ENCODE peak calls at places on chromosomes 13 and 19, in five cellular contexts. One of them, this sample, is unnamed.

GRCh38 chr13:26816876-26817275 is 56.3 kb upstream of the GPR12 start:
- DNase-seq in SK-N-SH: no peak
- DNase-seq in H1: no peak
- DNase-seq in K562: no peak
- DNase-seq in HepG2: no peak
- DNase-seq in this sample: no peak

GRCh38 chr19:3176715-3177501 is 1.7 kb upstream of the S1PR4 start:
- DNase-seq in SK-N-SH: no peak
- DNase-seq in H1: no peak
- DNase-seq in HepG2: no peak
- DNase-seq in K562: peak
- DNase-seq in this sample: no peak

GRCh38 chr19:44305457-44305856 is 632 bp upstream of the ZNF235 start:
- DNase-seq in SK-N-SH: no peak
- DNase-seq in K562: no peak
- DNase-seq in H1: no peak
- DNase-seq in HepG2: no peak
- DNase-seq in this sample: no peak

GRCh38 chr13:27928805-27929753 is 9.3 kb downstream of the PDX1 start:
- DNase-seq in SK-N-SH: no peak
- DNase-seq in K562: no peak
- DNase-seq in HepG2: no peak
- DNase-seq in H1: peak
- DNase-seq in this sample: no peak

GRCh38 chr13:87788363-87788762 is 117.2 kb downstream of the SLITRK5 start:
- DNase-seq in HepG2: no peak
- DNase-seq in H1: no peak
- DNase-seq in K562: no peak
- DNase-seq in SK-N-SH: no peak
- DNase-seq in this sample: no peak

GRCh38 chr13:113145911-113146598 is 12.4 kb upstream of the PROZ start:
- DNase-seq in K562: no peak
- DNase-seq in HepG2: no peak
- DNase-seq in H1: no peak
- DNase-seq in SK-N-SH: no peak
- DNase-seq in this sample: no peak

GRCh38 chr13:29524176-29524575 is 71.3 kb downstream of the SLC7A1 start:
- DNase-seq in H1: no peak
- DNase-seq in HepG2: no peak
- DNase-seq in K562: no peak
- DNase-seq in SK-N-SH: no peak
- DNase-seq in this sample: no peak

GRCh38 chr13:42478531-42479156 is 95.3 kb upstream of the TNFSF11 start:
- DNase-seq in K562: no peak
- DNase-seq in SK-N-SH: peak
- DNase-seq in H1: no peak
- DNase-seq in HepG2: no peak
- DNase-seq in this sample: no peak

GRCh38 chr19:19540707-19541515 is 2.8 kb downstream of the CILP2 start:
- DNase-seq in H1: peak
- DNase-seq in HepG2: no peak
- DNase-seq in SK-N-SH: peak
- DNase-seq in K562: peak
- DNase-seq in this sample: no peak

GRCh38 chr19:58440556-58440955 is 603 bp upstream of the ZNF132 start:
- DNase-seq in SK-N-SH: no peak
- DNase-seq in H1: no peak
- DNase-seq in K562: no peak
- DNase-seq in HepG2: no peak
- DNase-seq in this sample: no peak

GRCh38 chr13:90551253-90551652 is 796.2 kb upstream of the MIR17HG start:
- DNase-seq in SK-N-SH: no peak
- DNase-seq in K562: no peak
- DNase-seq in H1: no peak
- DNase-seq in HepG2: no peak
- DNase-seq in this sample: no peak

GRCh38 chr13:110511509-110512181 is 49.9 kb downstream of the RAB20 start:
- DNase-seq in SK-N-SH: no peak
- DNase-seq in H1: no peak
- DNase-seq in K562: peak
- DNase-seq in HepG2: peak
- DNase-seq in this sample: no peak

GRCh38 chr19:5823579-5824281 is 15.8 kb downstream of the FUT6 start:
- DNase-seq in SK-N-SH: peak
- DNase-seq in H1: peak
- DNase-seq in HepG2: no peak
- DNase-seq in K562: peak
- DNase-seq in this sample: no peak
- TF ChIP-seq JUND in SK-N-SH: no peak
- TF ChIP-seq JUND in H1: no peak
- TF ChIP-seq JUND in HepG2: no peak
- TF ChIP-seq JUND in K562: no peak
- TF ChIP-seq JUND in this sample: no peak

DNA sequence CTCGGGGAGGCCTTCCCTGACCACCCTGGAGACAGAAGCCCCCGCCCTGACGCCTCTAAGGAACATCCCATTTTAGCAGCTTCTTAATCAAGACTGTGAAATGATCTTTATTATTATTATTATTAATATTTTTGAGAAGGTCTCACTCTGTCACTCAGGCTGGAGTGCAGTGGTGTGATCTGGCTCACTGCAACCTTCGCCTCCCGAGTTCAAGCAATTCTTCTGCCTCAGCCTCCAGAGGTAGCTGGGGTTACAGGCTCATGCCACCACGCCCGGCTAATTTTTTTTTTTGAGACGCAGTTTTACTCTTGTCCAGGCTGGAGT is 3.6 kb upstream of the DAND5 start:
- DNase-seq in K562: no peak
- DNase-seq in H1: no peak
- DNase-seq in HepG2: no peak
- DNase-seq in SK-N-SH: no peak
- DNase-seq in this sample: no peak
- TF ChIP-seq CHD2 in K562: no peak
- TF ChIP-seq CHD2 in H1: no peak
- TF ChIP-seq CHD2 in HepG2: no peak
- TF ChIP-seq CHD2 in SK-N-SH: no peak
- TF ChIP-seq CHD2 in this sample: no peak

GRCh38 chr13:79404985-79405384 is 1.1 kb downstream of the RBM26 start:
- DNase-seq in SK-N-SH: no peak
- DNase-seq in K562: no peak
- DNase-seq in H1: no peak
- DNase-seq in HepG2: no peak
- DNase-seq in this sample: no peak
- TF ChIP-seq JUND in SK-N-SH: no peak
- TF ChIP-seq JUND in K562: no peak
- TF ChIP-seq JUND in H1: no peak
- TF ChIP-seq JUND in HepG2: no peak
- TF ChIP-seq JUND in this sample: no peak

DNA sequence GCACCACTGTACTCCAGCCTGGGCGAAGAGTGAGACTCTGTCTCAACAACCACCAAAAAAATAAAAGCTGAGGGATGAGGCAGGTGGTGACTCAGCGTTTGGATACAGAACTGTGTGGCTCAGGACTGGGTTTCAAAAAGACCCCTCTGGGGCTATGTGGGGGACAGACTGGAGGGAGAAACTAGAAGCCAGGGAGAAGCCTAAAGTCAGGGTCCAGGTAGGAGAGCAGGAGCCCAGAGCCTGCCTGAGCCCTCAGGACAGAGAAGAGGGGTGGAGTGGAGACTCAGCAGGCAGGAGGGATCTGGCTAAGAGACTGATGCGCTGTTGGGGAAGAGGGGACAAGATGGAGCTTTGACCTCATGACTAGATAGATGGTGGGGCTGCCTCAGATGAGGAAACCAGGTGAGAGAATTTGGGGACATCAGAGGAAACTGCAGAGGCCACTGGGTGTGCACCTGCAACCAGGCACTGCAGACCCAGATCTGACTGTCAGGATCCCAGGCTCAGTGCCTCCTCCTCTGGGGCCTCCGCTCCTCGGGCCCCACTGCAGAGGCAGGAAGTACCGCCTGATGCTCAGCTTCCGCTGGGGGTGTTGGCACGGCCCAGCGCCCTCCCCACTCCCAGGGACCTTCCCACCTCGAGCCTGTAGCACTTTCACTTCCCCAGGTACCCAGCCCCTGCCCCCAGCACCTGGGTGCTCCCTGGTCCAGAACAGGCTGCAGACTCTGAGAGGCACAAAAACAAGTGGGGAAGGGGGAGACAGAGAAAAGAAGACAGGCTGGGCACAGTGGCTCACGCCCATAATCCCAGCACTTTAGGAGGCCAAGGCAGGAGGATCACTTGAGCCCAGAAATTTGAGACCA is 1.5 kb upstream of the CD37 start:
- DNase-seq in H1: no peak
- DNase-seq in HepG2: no peak
- DNase-seq in SK-N-SH: no peak
- DNase-seq in K562: no peak
- DNase-seq in this sample: peak
- TF ChIP-seq CHD2 in H1: no peak
- TF ChIP-seq CHD2 in HepG2: no peak
- TF ChIP-seq CHD2 in SK-N-SH: no peak
- TF ChIP-seq CHD2 in K562: no peak
- TF ChIP-seq CHD2 in this sample: peak

GRCh38 chr13:38483623-38484022 is 134.0 kb downstream of the UFM1 start:
- DNase-seq in H1: no peak
- DNase-seq in SK-N-SH: no peak
- DNase-seq in HepG2: no peak
- DNase-seq in K562: no peak
- DNase-seq in this sample: no peak
- TF ChIP-seq JUND in H1: no peak
- TF ChIP-seq JUND in SK-N-SH: no peak
- TF ChIP-seq JUND in HepG2: no peak
- TF ChIP-seq JUND in K562: no peak
- TF ChIP-seq JUND in this sample: no peak

DNA sequence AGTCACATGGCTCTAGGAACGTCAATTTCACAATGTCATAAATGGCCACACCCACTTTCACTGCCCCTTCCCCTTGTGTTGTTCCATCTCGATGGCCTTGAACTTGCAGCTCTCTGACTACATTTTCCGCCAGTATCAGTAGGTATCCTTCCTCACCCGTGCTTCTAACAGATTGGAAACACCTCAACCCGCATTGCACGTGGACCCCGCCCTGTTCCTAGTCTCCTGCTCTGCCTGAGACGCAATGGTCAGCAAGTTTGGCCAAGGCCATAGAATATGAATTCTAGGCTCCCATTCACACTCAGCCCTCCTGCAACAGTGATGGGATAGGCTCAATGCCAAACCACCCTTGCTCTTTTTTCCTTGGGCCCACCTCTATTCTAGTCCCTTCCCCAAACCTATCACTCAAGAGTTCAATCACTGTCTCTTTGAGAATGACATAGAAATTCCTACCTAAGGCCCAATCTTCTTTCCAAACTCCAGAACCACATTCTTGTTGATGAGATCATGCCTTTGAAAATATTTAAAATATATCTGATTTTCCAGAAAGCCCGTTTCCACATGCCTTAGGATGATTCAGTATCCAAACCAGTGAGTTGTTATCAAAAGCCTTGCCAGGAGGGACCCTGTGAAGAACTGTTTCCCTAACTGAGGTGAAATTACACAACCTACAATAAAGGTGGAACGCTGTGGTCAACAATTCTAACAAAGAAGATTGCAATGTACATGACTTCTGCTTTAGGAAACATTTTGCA is 334.6 kb downstream of the MYO16 start:
- DNase-seq in K562: no peak
- DNase-seq in H1: no peak
- DNase-seq in HepG2: no peak
- DNase-seq in SK-N-SH: no peak
- DNase-seq in this sample: no peak
- TF ChIP-seq CHD2 in K562: no peak
- TF ChIP-seq CHD2 in H1: no peak
- TF ChIP-seq CHD2 in HepG2: no peak
- TF ChIP-seq CHD2 in SK-N-SH: no peak
- TF ChIP-seq CHD2 in this sample: no peak

DNA sequence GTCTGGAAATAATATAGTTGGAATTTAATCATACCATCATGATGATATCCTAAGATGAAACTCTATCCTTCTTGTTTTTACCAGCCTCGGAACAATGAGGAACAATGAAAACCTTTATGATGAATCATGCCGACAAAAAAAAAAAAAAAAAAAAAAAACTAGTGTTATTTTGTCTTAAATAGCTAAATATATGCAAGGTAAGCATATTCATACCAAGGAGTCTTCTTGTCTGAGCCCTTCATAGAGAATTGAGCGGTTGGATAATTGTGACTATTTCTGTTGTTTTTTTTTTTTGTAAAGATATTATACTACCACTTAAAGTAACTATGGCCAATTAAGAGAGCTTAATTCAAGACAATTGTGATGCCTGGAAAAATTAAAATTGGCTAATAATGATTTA is 244.0 kb upstream of the PCDH9 start:
- DNase-seq in K562: no peak
- DNase-seq in SK-N-SH: no peak
- DNase-seq in HepG2: no peak
- DNase-seq in H1: no peak
- DNase-seq in this sample: no peak
- TF ChIP-seq JUND in K562: no peak
- TF ChIP-seq JUND in SK-N-SH: no peak
- TF ChIP-seq JUND in HepG2: no peak
- TF ChIP-seq JUND in H1: no peak
- TF ChIP-seq JUND in this sample: no peak